ENCODE peak calls at places on chromosomes 12 and 14, in six cellular contexts. One of them, this sample, is unnamed.

GRCh38 chr14:72558721-72559120 is 335.2 kb downstream of the DPF3 start:
- DNase-seq in activated B cell treated with CpG ODN at 0.5 μM for 24 hours: no peak
- DNase-seq in lower lobe of right lung: no peak
- DNase-seq in endothelial cell: no peak
- DNase-seq in Calu3: no peak
- DNase-seq in AG04449: no peak
- DNase-seq in this sample: no peak

GRCh38 chr14:53571990-53572389 is 384.6 kb downstream of the BMP4 start:
- DNase-seq in AG04449: no peak
- DNase-seq in Calu3: no peak
- DNase-seq in activated B cell treated with CpG ODN at 0.5 μM for 24 hours: no peak
- DNase-seq in endothelial cell: no peak
- DNase-seq in lower lobe of right lung: no peak
- DNase-seq in this sample: no peak

GRCh38 chr12:101459642-101460346 is 15.3 kb upstream of the SPIC start:
- DNase-seq in AG04449: no peak
- DNase-seq in activated B cell treated with CpG ODN at 0.5 μM for 24 hours: no peak
- DNase-seq in Calu3: peak
- DNase-seq in lower lobe of right lung: no peak
- DNase-seq in endothelial cell: no peak
- DNase-seq in this sample: no peak

GRCh38 chr14:70254476-70254961 is 65.8 kb upstream of the SLC8A3 start:
- DNase-seq in AG04449: no peak
- DNase-seq in Calu3: peak
- DNase-seq in endothelial cell: peak
- DNase-seq in activated B cell treated with CpG ODN at 0.5 μM for 24 hours: no peak
- DNase-seq in lower lobe of right lung: peak
- DNase-seq in this sample: peak

GRCh38 chr12:72207756-72208155 is 64.4 kb upstream of the TRHDE start:
- DNase-seq in lower lobe of right lung: no peak
- DNase-seq in AG04449: no peak
- DNase-seq in Calu3: no peak
- DNase-seq in activated B cell treated with CpG ODN at 0.5 μM for 24 hours: no peak
- DNase-seq in endothelial cell: no peak
- DNase-seq in this sample: no peak

GRCh38 chr12:50107416-50108268 is 3.8 kb downstream of the GPD1 start:
- DNase-seq in endothelial cell: no peak
- DNase-seq in Calu3: no peak
- DNase-seq in lower lobe of right lung: no peak
- DNase-seq in activated B cell treated with CpG ODN at 0.5 μM for 24 hours: no peak
- DNase-seq in AG04449: no peak
- DNase-seq in this sample: no peak

GRCh38 chr12:62436164-62436503 is 30.5 kb upstream of the MON2 start:
- DNase-seq in activated B cell treated with CpG ODN at 0.5 μM for 24 hours: no peak
- DNase-seq in AG04449: no peak
- DNase-seq in Calu3: no peak
- DNase-seq in endothelial cell: no peak
- DNase-seq in lower lobe of right lung: no peak
- DNase-seq in this sample: no peak

GRCh38 chr12:92470608-92471021 is 232.2 kb upstream of the PLEKHG7 start:
- DNase-seq in lower lobe of right lung: no peak
- DNase-seq in activated B cell treated with CpG ODN at 0.5 μM for 24 hours: no peak
- DNase-seq in endothelial cell: no peak
- DNase-seq in Calu3: no peak
- DNase-seq in AG04449: no peak
- DNase-seq in this sample: no peak

GRCh38 chr14:100066984-100067383 is 1.8 kb downstream of the EVL start:
- DNase-seq in lower lobe of right lung: no peak
- DNase-seq in AG04449: no peak
- DNase-seq in activated B cell treated with CpG ODN at 0.5 μM for 24 hours: no peak
- DNase-seq in Calu3: no peak
- DNase-seq in endothelial cell: no peak
- DNase-seq in this sample: no peak

GRCh38 chr12:32303171-32303570 is 96.2 kb upstream of the FGD4 start:
- DNase-seq in activated B cell treated with CpG ODN at 0.5 μM for 24 hours: no peak
- DNase-seq in lower lobe of right lung: no peak
- DNase-seq in AG04449: no peak
- DNase-seq in endothelial cell: no peak
- DNase-seq in Calu3: no peak
- DNase-seq in this sample: no peak

GRCh38 chr14:61662437-61663311 is 32.6 kb upstream of the HIF1A start:
- DNase-seq in lower lobe of right lung: no peak
- DNase-seq in AG04449: no peak
- DNase-seq in endothelial cell: no peak
- DNase-seq in Calu3: peak
- DNase-seq in activated B cell treated with CpG ODN at 0.5 μM for 24 hours: peak
- DNase-seq in this sample: no peak

GRCh38 chr12:105409881-105410471 is 79.5 kb downstream of the C12orf75 start:
- DNase-seq in lower lobe of right lung: peak
- DNase-seq in AG04449: no peak
- DNase-seq in Calu3: peak
- DNase-seq in activated B cell treated with CpG ODN at 0.5 μM for 24 hours: no peak
- DNase-seq in endothelial cell: peak
- DNase-seq in this sample: no peak

GRCh38 chr14:86257973-86258372 is 728.0 kb downstream of the FLRT2 start:
- DNase-seq in endothelial cell: no peak
- DNase-seq in activated B cell treated with CpG ODN at 0.5 μM for 24 hours: no peak
- DNase-seq in Calu3: no peak
- DNase-seq in lower lobe of right lung: no peak
- DNase-seq in AG04449: no peak
- DNase-seq in this sample: no peak

GRCh38 chr14:105107781-105108515 is 42.7 kb upstream of the GPR132 start:
- DNase-seq in Calu3: no peak
- DNase-seq in AG04449: no peak
- DNase-seq in endothelial cell: peak
- DNase-seq in activated B cell treated with CpG ODN at 0.5 μM for 24 hours: no peak
- DNase-seq in lower lobe of right lung: no peak
- DNase-seq in this sample: no peak
- TF ChIP-seq CTCF in Calu3: no peak
- TF ChIP-seq CTCF in AG04449: no peak
- TF ChIP-seq CTCF in endothelial cell: no peak
- TF ChIP-seq CTCF in activated B cell treated with CpG ODN at 0.5 μM for 24 hours: no peak
- TF ChIP-seq CTCF in lower lobe of right lung: no peak
- TF ChIP-seq CTCF in this sample: no peak

GRCh38 chr14:75452900-75453816 is 25.3 kb downstream of the JDP2 start:
- DNase-seq in endothelial cell: peak
- DNase-seq in lower lobe of right lung: peak
- DNase-seq in AG04449: peak
- DNase-seq in Calu3: peak
- DNase-seq in activated B cell treated with CpG ODN at 0.5 μM for 24 hours: no peak
- DNase-seq in this sample: peak
- TF ChIP-seq CTCF in endothelial cell: no peak
- TF ChIP-seq CTCF in lower lobe of right lung: no peak
- TF ChIP-seq CTCF in AG04449: no peak
- TF ChIP-seq CTCF in Calu3: no peak
- TF ChIP-seq CTCF in activated B cell treated with CpG ODN at 0.5 μM for 24 hours: no peak
- TF ChIP-seq CTCF in this sample: no peak

GRCh38 chr12:66149702-66150398 is 19.3 kb upstream of the LLPH start:
- DNase-seq in Calu3: no peak
- DNase-seq in AG04449: no peak
- DNase-seq in activated B cell treated with CpG ODN at 0.5 μM for 24 hours: no peak
- DNase-seq in lower lobe of right lung: peak
- DNase-seq in endothelial cell: no peak
- DNase-seq in this sample: no peak
- TF ChIP-seq CTCF in Calu3: no peak
- TF ChIP-seq CTCF in AG04449: no peak
- TF ChIP-seq CTCF in activated B cell treated with CpG ODN at 0.5 μM for 24 hours: no peak
- TF ChIP-seq CTCF in lower lobe of right lung: peak
- TF ChIP-seq CTCF in endothelial cell: peak
- TF ChIP-seq CTCF in this sample: peak

DNA sequence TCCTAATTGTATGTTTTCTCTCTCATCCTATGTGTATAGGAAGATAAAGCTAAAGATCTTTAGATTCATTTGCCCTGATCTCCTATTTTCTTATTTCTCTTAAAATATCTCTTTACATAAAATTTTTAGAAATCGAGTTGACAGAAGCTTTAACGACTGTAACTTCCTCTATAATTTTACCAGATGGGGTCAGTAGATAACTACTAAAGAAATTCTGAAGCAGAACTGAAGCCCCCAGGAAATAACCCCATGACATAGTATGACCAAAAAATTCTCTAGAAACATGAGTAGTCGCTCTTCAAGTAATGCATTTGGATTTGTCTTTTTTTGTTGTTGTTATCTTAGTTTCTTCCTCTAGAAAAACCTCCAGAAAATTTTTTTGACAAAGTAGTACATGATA is 288.0 kb downstream of the ERC1 start:
- DNase-seq in AG04449: no peak
- DNase-seq in Calu3: no peak
- DNase-seq in endothelial cell: no peak
- DNase-seq in lower lobe of right lung: no peak
- DNase-seq in activated B cell treated with CpG ODN at 0.5 μM for 24 hours: no peak
- DNase-seq in this sample: no peak
- TF ChIP-seq CTCF in AG04449: no peak
- TF ChIP-seq CTCF in Calu3: no peak
- TF ChIP-seq CTCF in endothelial cell: no peak
- TF ChIP-seq CTCF in lower lobe of right lung: peak
- TF ChIP-seq CTCF in activated B cell treated with CpG ODN at 0.5 μM for 24 hours: no peak
- TF ChIP-seq CTCF in this sample: no peak

DNA sequence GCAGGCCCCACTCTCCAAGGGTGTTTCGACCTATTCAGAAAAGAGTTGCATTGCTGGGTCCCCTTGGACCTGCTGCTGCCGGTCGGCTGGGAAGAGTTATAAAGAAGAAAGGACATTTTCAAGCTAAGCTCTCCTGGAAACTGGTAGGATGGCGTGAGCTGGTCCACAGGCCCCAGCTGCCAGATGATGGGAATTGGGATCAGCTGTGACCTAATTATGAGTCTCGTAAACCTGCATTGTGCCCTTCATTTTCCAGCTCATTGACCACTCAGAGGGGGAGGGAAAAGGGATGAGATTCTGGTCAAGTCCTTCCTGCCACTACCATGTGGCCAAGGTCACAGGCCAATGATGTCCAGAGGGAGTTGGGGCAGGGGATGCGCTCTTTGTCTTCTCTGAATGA is 320.8 kb downstream of the NRXN3 start:
- DNase-seq in endothelial cell: no peak
- DNase-seq in activated B cell treated with CpG ODN at 0.5 μM for 24 hours: no peak
- DNase-seq in Calu3: no peak
- DNase-seq in AG04449: no peak
- DNase-seq in lower lobe of right lung: no peak
- DNase-seq in this sample: no peak
- TF ChIP-seq CTCF in endothelial cell: no peak
- TF ChIP-seq CTCF in activated B cell treated with CpG ODN at 0.5 μM for 24 hours: no peak
- TF ChIP-seq CTCF in Calu3: no peak
- TF ChIP-seq CTCF in AG04449: no peak
- TF ChIP-seq CTCF in lower lobe of right lung: no peak
- TF ChIP-seq CTCF in this sample: no peak

GRCh38 chr12:54961190-54961589 is 23.4 kb downstream of the TESPA1 start:
- DNase-seq in activated B cell treated with CpG ODN at 0.5 μM for 24 hours: no peak
- DNase-seq in endothelial cell: no peak
- DNase-seq in AG04449: no peak
- DNase-seq in Calu3: no peak
- DNase-seq in lower lobe of right lung: no peak
- DNase-seq in this sample: no peak

GRCh38 chr12:54956322-54956721 is 28.2 kb downstream of the TESPA1 start:
- DNase-seq in Calu3: no peak
- DNase-seq in activated B cell treated with CpG ODN at 0.5 μM for 24 hours: no peak
- DNase-seq in lower lobe of right lung: no peak
- DNase-seq in AG04449: no peak
- DNase-seq in endothelial cell: no peak
- DNase-seq in this sample: no peak

GRCh38 chr12:54956818-54957641 is 27.5 kb downstream of the TESPA1 start:
- DNase-seq in endothelial cell: no peak
- DNase-seq in AG04449: no peak
- DNase-seq in Calu3: no peak
- DNase-seq in lower lobe of right lung: no peak
- DNase-seq in activated B cell treated with CpG ODN at 0.5 μM for 24 hours: no peak
- DNase-seq in this sample: no peak

GRCh38 chr12:54959291-54960018 is 25.1 kb downstream of the TESPA1 start:
- DNase-seq in lower lobe of right lung: no peak
- DNase-seq in AG04449: no peak
- DNase-seq in Calu3: no peak
- DNase-seq in endothelial cell: no peak
- DNase-seq in activated B cell treated with CpG ODN at 0.5 μM for 24 hours: no peak
- DNase-seq in this sample: no peak

GRCh38 chr12:54958048-54958658 is 26.4 kb downstream of the TESPA1 start:
- DNase-seq in activated B cell treated with CpG ODN at 0.5 μM for 24 hours: no peak
- DNase-seq in AG04449: peak
- DNase-seq in endothelial cell: peak
- DNase-seq in Calu3: peak
- DNase-seq in lower lobe of right lung: no peak
- DNase-seq in this sample: no peak
- TF ChIP-seq CTCF in activated B cell treated with CpG ODN at 0.5 μM for 24 hours: no peak
- TF ChIP-seq CTCF in AG04449: peak
- TF ChIP-seq CTCF in endothelial cell: peak
- TF ChIP-seq CTCF in Calu3: peak
- TF ChIP-seq CTCF in lower lobe of right lung: peak
- TF ChIP-seq CTCF in this sample: peak

DNA sequence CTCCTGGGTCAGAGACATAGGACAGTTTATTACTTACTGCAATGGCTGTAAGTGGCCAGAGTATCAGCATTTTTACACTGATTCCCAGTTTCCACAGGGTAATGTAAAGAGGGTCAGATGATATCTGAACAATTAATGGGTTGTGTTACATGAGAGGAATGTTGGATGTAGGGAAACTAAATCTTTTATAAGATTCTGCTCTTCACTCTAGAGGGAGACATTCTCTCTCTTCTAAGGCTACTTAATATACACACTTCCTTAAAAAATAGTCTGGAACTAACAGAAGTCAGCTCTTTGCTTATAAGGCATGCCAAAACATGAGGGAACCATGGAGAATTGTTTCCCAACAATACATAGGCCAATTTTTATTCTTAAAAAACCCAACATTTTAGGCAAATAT is 389.8 kb downstream of the ETNK1 start:
- DNase-seq in AG04449: no peak
- DNase-seq in lower lobe of right lung: no peak
- DNase-seq in activated B cell treated with CpG ODN at 0.5 μM for 24 hours: no peak
- DNase-seq in endothelial cell: no peak
- DNase-seq in Calu3: no peak
- DNase-seq in this sample: no peak
- TF ChIP-seq CTCF in AG04449: no peak
- TF ChIP-seq CTCF in lower lobe of right lung: no peak
- TF ChIP-seq CTCF in activated B cell treated with CpG ODN at 0.5 μM for 24 hours: no peak
- TF ChIP-seq CTCF in endothelial cell: no peak
- TF ChIP-seq CTCF in Calu3: no peak
- TF ChIP-seq CTCF in this sample: no peak

DNA sequence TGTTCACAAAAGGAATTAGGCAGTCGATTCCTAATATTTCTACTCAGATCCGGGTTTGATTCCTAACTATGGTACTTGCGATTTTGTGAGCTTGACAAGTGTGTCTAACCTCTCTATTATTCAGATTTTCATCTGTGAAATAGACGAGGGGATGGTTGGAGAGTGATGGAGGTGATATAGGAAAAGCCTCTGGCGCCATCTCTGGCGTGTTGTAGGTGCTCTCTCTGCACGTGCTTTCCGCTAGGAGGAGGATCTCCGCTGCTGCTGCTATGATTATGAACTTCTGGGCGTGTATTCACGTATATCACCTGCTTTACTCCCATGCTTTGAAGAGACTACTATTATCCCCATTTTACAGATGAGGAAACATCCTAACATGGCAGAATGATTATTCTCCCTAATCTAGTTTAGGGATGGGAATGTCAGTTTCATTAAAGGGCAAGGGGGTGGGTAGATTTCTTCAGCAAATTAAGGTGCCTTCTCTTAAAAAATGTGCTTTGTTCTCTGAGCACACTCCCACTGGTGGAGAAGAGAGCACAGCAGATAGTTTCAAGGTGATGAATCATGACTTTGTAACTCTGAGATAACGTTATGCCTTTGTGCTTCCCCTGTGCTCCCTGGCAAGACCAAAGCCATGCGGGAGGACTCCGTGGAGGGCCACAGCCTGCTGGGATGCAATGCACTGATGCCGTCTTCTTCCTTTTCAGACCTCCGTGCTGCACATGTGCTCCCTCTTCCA is 97.1 kb downstream of the PRIMA1 start:
- DNase-seq in activated B cell treated with CpG ODN at 0.5 μM for 24 hours: no peak
- DNase-seq in Calu3: no peak
- DNase-seq in endothelial cell: no peak
- DNase-seq in AG04449: no peak
- DNase-seq in lower lobe of right lung: no peak
- DNase-seq in this sample: no peak
- TF ChIP-seq CTCF in activated B cell treated with CpG ODN at 0.5 μM for 24 hours: no peak
- TF ChIP-seq CTCF in Calu3: no peak
- TF ChIP-seq CTCF in endothelial cell: no peak
- TF ChIP-seq CTCF in AG04449: no peak
- TF ChIP-seq CTCF in lower lobe of right lung: no peak
- TF ChIP-seq CTCF in this sample: no peak

This sample was measured in type B pancreatic cell.